ENCODE peak calls at places on chromosome 16, in ten cellular contexts. P, V, U, M, X, O, G, F, W and L are unnamed samples. For H3K27me3, the result is how much of the 10 kb centered on the place peaks cover.

GRCh38 chr16:74922150-74923138 is 62.5 kb downstream of the WDR59 start:
- DNase-seq in O (no peak), X (no peak), G (peak), P (no peak), U (no peak), W (peak), M (no peak), V (no peak), F (no peak), L (no peak)

GRCh38 chr16:31365131-31365865 is 10.3 kb downstream of the ITGAX start:
- DNase-seq in M (peak), F (no peak), W (no peak), P (no peak), V (no peak), G (no peak), O (no peak), U (peak), X (no peak), L (no peak)

GRCh38 chr16:63617047-63617989 is 1504.5 kb downstream of the CDH11 start:
- DNase-seq in G (no peak), V (peak), O (peak), X (no peak), M (peak), F (no peak), P (no peak), W (peak), U (no peak), L (no peak)

GRCh38 chr16:49346459-49346858 is 27.1 kb upstream of the C16orf78 start:
- DNase-seq in V (no peak), M (no peak), G (no peak), O (no peak), U (no peak), F (no peak), X (no peak), P (no peak), W (no peak), L (no peak)

GRCh38 chr16:20301840-20302239 is 25.5 kb downstream of the GP2 start:
- DNase-seq in M (no peak), W (no peak), P (no peak), G (no peak), X (no peak), V (peak), U (no peak), F (no peak), O (no peak), L (no peak)

GRCh38 chr16:46972971-46973456 is 460 bp downstream of the DNAJA2 start:
- DNase-seq in V (peak), F (no peak), W (peak), M (peak), O (peak), X (no peak), G (no peak), U (peak), P (no peak), L (no peak)

GRCh38 chr16:4505356-4506153 is 29.4 kb downstream of the HMOX2 start:
- DNase-seq in W (no peak), F (no peak), U (no peak), P (no peak), V (no peak), M (no peak), O (no peak), X (no peak), G (no peak), L (no peak)

GRCh38 chr16:53967172-53967571 is 263.2 kb downstream of the FTO start:
- DNase-seq in O (no peak), P (no peak), G (no peak), F (no peak), U (no peak), V (no peak), M (no peak), W (no peak), X (no peak), L (no peak)

GRCh38 chr16:57972285-57972684 is 1.4 kb upstream of the CNGB1 start:
- DNase-seq in F (no peak), U (no peak), M (no peak), G (no peak), X (no peak), O (no peak), P (no peak), V (no peak), W (no peak), L (no peak)

GRCh38 chr16:7182510-7183109 is 150.0 kb upstream of the RBFOX1 start:
- DNase-seq in X (no peak), O (no peak), M (no peak), G (no peak), V (peak), P (no peak), W (no peak), F (no peak), U (no peak), L (no peak)

GRCh38 chr16:21033707-21034106 is 116.9 kb downstream of the DNAH3 start:
- DNase-seq in O (peak), V (no peak), W (peak), X (no peak), U (no peak), F (no peak), P (no peak), G (no peak), M (peak), L (no peak)

GRCh38 chr16:56506941-56507340 is 12.9 kb downstream of the BBS2 start:
- DNase-seq in U (no peak), V (no peak), O (no peak), P (no peak), M (no peak), X (no peak), F (no peak), G (peak), W (no peak), L (no peak)

GRCh38 chr16:8730335-8730915 is 56.0 kb downstream of the ABAT start:
- DNase-seq in W (peak), U (no peak), M (no peak), P (no peak), G (no peak), O (no peak), X (no peak), V (no peak), F (no peak), L (no peak)

GRCh38 chr16:49704586-49705155 is 151.2 kb downstream of the ZNF423 start:
- DNase-seq in W (no peak), V (peak), F (no peak), M (no peak), G (no peak), X (no peak), O (peak), P (no peak), U (no peak), L (no peak)

GRCh38 chr16:10964891-10965326 is 20.5 kb downstream of the CLEC16A start:
- DNase-seq in V (no peak), X (no peak), W (no peak), O (no peak), F (no peak), U (no peak), G (no peak), M (no peak), P (no peak), L (no peak)

GRCh38 chr16:71357681-71358080 is 842 bp upstream of the CALB2 start:
- DNase-seq in P (no peak), U (no peak), M (no peak), X (no peak), G (no peak), W (no peak), F (no peak), O (no peak), V (peak), L (no peak)

GRCh38 chr16:71360378-71360777 is 1.9 kb downstream of the CALB2 start:
- DNase-seq in G (peak), X (no peak), W (no peak), U (no peak), P (peak), O (no peak), F (no peak), M (no peak), V (no peak), L (peak)

GRCh38 chr16:71356051-71356740 is 2.3 kb upstream of the CALB2 start:
- DNase-seq in F (no peak), U (no peak), W (no peak), P (no peak), V (no peak), O (no peak), M (no peak), G (no peak), X (no peak), L (no peak)

GRCh38 chr16:71359431-71359830 is 908 bp downstream of the CALB2 start:
- DNase-seq in M (no peak), O (no peak), X (no peak), G (no peak), W (no peak), F (no peak), U (peak), V (no peak), P (no peak), L (no peak)

DNA sequence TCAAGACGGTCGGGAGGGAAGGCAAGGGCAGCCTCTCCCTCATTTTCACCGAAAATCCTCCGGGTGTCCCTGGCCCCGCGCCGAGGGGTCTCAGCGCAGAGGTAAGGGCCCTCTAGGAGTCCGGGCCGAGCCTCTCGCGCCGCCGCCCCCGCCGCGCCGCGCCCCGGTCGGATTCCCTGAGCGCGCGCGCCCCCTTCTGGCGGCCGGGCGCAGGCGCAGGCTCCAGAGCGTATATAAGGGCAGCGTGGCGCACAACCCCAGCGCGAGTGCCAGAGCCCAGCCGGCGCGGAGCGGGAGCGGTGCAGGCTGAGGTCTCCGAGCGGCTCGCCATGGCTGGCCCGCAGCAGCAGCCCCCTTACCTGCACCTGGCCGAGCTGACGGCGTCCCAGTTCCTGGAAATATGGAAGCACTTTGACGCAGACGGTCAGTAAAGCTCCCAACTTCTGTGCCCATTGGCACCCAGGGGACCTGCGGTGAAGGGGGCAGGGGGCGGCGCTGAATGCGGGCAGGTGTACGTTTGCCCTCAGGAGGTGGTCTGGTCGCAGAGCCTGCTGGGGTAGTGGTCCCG is at the start of gene CALB2:
- DNase-seq in V (peak), U (peak), P (no peak), F (no peak), W (peak), X (no peak), M (peak), O (peak), G (peak), L (no peak)
- TF ChIP-seq CTCF in V (peak), U (peak), P (peak), F (peak), W (peak), X (peak), M (peak), O (peak), G (peak), L (peak)

DNA sequence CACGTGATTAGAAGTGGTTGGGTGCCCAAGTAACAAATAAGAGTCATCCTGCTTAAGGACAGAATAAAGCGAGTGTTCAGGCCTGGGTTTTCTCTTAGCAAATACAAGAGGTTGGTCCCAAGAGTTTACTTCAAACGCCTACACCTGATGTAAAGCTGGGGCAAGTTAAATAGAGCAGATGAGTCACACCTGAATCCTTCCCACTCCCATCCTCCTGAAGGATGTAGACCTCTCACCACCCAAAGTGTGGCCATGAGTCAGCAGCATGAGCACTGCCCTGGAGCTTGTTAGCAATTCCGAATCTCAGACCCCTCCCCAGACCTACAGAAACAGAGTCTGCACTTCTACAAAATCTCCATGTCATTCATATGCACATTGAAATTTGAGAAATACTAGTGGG is 284.5 kb upstream of the CDH5 start:
- DNase-seq in X (no peak), U (no peak), V (peak), G (peak), W (no peak), F (peak), O (no peak), P (peak), M (no peak), L (peak)
- H3K27me3 ChIP-seq in X (under half), U (under half), V (under half), G (under half), W (under half), F (under half), O (under half), P (under half), M (under half), L (under half)

DNA sequence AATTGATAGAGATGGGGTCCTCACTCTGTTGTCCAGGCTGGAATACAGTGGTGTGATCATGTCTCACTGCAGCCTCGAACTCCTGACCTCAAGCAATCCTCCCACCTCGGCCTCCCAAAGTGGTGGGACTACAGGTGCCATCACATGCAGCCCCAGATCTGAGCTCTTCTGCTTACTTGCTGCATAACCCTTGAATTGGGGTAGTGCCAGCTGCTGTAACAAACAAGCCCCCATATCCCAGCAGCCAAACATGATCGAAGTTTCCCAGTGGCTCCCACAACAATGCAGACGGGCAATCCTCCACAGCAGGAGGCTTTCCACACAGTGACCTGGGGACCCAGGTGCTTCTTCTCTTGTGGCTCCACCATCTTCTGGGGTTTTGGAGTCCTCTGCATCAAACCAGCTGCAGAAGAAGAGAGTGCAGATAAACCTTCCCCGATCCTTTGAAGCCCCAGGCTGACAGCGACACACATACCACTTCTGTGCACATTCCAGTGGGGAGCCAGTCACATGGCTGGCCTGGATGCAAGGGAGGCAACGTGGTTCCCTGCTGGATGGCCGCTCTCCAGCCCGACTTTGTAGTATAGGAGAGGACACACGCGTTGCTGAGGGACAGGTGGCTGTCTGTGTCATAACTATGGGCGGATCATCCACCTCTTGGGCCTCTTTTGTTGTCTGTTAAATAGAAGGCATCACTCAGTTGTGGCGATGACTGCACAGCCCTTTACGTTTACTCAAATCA is 16.6 kb downstream of the SBK1 start:
- DNase-seq in V (no peak), F (no peak), X (no peak), M (no peak), O (no peak), P (no peak), W (no peak), U (no peak), G (no peak), L (no peak)
- H3K4me3 ChIP-seq in V (no peak), F (no peak), X (no peak), M (no peak), O (no peak), P (no peak), W (no peak), U (no peak), G (no peak), L (no peak)

DNA sequence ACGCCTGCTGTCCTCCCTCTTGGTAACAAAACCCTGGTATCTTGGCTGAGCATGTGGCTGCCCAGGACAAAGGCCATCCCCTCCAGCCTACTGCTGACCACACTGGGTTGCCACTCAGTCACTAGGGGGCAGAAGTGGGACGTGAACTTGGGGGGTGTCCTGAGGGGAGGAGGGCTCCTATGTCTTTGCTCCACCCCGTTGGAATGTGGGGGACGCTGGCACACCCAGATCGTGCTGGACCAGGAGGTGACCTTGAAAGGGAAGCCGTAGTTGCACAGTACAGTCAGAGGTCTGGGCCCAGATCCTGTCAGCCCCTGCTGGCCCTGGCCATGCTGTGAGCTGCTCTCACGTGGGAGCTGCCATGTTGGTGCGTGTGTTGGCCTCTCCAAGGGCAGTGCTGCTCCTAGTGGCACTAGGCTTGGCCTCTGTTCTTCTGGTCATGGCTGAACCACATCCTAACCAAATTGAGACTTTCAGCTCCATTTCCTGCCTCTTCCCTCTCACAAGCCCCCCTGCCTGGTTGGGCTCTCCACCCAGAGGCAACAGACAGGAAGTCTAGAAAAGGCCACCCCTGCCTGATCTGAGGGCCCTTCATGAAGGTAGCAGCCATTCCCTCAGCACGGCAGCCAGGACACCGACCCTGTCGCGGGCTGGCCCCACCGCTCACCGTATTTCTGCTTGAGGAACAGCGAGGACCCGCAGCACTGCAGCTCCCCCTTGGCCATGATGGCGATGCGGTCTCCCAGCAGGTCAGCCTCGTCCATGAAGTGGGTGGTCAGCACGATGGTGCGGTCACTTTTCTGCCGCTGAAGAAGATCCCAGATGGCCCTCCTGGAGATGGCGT is 29.0 kb upstream of the RNPS1 start:
- DNase-seq in W (peak), O (peak), X (no peak), U (no peak), M (peak), V (peak), G (no peak), P (peak), F (no peak), L (no peak)
- TF ChIP-seq CTCF in W (peak), O (peak), X (no peak), U (peak), M (peak), V (peak), G (peak), P (peak), F (no peak), L (peak)

GRCh38 chr16:68642047-68642435 is 3.1 kb upstream of the CDH3 start:
- DNase-seq in M (no peak), V (no peak), P (no peak), X (no peak), W (no peak), U (no peak), G (no peak), O (no peak), F (no peak), L (no peak)
- H3K27me3 ChIP-seq in M (under half), V (under half), P (under half), X (under half), W (under half), U (under half), G (under half), O (under half), F (under half), L (under half)

DNA sequence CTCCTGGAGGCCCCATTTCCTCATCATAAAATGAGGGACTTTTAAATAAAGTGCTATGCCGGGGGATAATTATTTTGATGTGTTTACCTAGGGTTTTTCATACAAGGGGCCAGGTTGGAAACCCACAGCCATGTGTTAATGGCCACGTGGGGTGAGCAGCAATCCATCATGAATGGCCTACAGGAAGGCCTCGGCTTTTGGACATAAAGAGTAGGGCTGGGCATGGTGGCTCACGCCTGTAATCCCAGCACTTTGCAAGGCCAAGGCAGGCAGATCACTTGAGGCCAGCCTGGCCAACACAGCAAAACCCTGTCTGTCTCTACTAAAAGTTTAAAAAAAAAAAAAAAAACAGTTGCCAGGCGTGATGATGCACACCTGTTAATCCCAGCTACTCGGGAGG is 40.3 kb downstream of the MEAK7 start:
- DNase-seq in O (no peak), F (no peak), G (no peak), X (no peak), P (no peak), U (no peak), V (no peak), M (no peak), W (no peak), L (no peak)
- H3K4me3 ChIP-seq in O (no peak), F (no peak), G (no peak), X (no peak), P (no peak), U (no peak), V (no peak), M (no peak), W (no peak), L (no peak)

DNA sequence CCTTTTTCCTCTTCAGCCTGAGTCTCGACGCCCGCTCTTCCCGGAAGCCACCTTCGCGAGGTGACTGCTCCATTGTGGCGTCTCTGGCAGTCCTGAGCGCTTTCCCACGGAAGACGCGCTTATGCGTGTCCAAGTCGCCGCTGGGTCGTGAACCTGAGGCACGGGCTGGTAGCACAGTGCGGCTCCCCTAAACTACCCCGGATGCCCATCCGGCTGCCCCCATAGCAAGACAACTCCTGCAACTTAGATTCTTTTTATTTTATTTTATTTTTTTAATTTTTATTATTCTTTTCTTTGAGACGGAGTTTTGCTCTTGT is 2.1 kb upstream of the ESRP2 start:
- DNase-seq in U (no peak), V (no peak), O (no peak), P (no peak), G (no peak), X (no peak), F (no peak), M (no peak), W (no peak), L (no peak)
- TF ChIP-seq CTCF in U (no peak), V (no peak), O (no peak), P (no peak), G (no peak), X (no peak), F (no peak), M (no peak), W (no peak), L (no peak)